ENCODE peak calls at places on chromosomes 6 and 20, in six cellular contexts. R is heart left ventricle, Y is foreskin keratinocyte, W is transverse colon, G is A673, L is H9. J is an unnamed sample.

GRCh38 chr6:21594427-21595264 is 1.1 kb downstream of the SOX4 start:
- DNase-seq in G (peak), W (peak), L (no peak), R (peak), Y (no peak), J (peak)

GRCh38 chr6:79646006-79646405 is 14.9 kb downstream of the SH3BGRL2 start:
- DNase-seq in L (peak), W (no peak), G (peak), Y (no peak), R (no peak), J (no peak)

GRCh38 chr6:44470746-44471145 is 83.2 kb downstream of the CDC5L start:
- DNase-seq in L (no peak), W (no peak), Y (no peak), G (no peak), R (no peak), J (no peak)

GRCh38 chr20:2838847-2839671 is 1.4 kb downstream of the PCED1A start:
- DNase-seq in W (no peak), L (no peak), G (no peak), Y (no peak), R (no peak), J (no peak)

GRCh38 chr6:125533710-125534397 is 215.6 kb upstream of the HEY2 start:
- DNase-seq in Y (no peak), G (no peak), L (peak), W (no peak), R (no peak), J (no peak)

GRCh38 chr6:28933069-28933468 is 9.3 kb upstream of the TRIM27 start:
- DNase-seq in Y (no peak), L (no peak), R (no peak), W (no peak), G (no peak), J (no peak)

GRCh38 chr6:33571637-33572316 is 8.3 kb downstream of the BAK1 start:
- DNase-seq in L (no peak), G (peak), W (no peak), R (no peak), Y (no peak), J (no peak)

GRCh38 chr6:81214414-81215091 is 537.9 kb downstream of the TENT5A start:
- DNase-seq in G (no peak), Y (no peak), R (no peak), W (no peak), L (peak), J (no peak)

GRCh38 chr20:58065508-58066361 is 162.7 kb downstream of the ANKRD60 start:
- DNase-seq in Y (peak), G (no peak), L (no peak), R (no peak), W (no peak), J (no peak)

GRCh38 chr6:149289966-149290365 is 27.5 kb upstream of the TAB2 start:
- DNase-seq in L (no peak), G (no peak), W (no peak), R (no peak), Y (no peak), J (no peak)

GRCh38 chr6:144158133-144158532 is 7.8 kb downstream of the STX11 start:
- DNase-seq in R (peak), Y (no peak), W (no peak), L (no peak), G (peak), J (peak)

GRCh38 chr20:43988867-43989266 is 74.2 kb downstream of the TOX2 start:
- DNase-seq in G (no peak), L (no peak), R (no peak), Y (no peak), W (no peak), J (no peak)

GRCh38 chr6:132190815-132191175 is 210.5 kb downstream of the MOXD1 start:
- DNase-seq in R (no peak), Y (no peak), L (no peak), G (peak), W (no peak), J (no peak)

GRCh38 chr6:7050911-7051779 is 56.6 kb upstream of the RREB1 start:
- DNase-seq in L (peak), G (peak), R (peak), W (peak), Y (peak), J (peak)

GRCh38 chr6:117960906-117961700 is 54.0 kb downstream of the SLC35F1 start:
- DNase-seq in G (no peak), Y (no peak), W (no peak), R (no peak), L (no peak), J (no peak)

GRCh38 chr6:111997863-111998191 is 56.1 kb upstream of the CCN6 start:
- DNase-seq in G (no peak), R (no peak), L (no peak), Y (no peak), W (no peak), J (no peak)

GRCh38 chr6:137303436-137303835 is 84.3 kb upstream of the IFNGR1 start:
- DNase-seq in W (no peak), R (no peak), L (no peak), Y (no peak), G (no peak), J (no peak)

GRCh38 chr20:63942250-63943006 is 13.8 kb downstream of the UCKL1 start:
- DNase-seq in Y (peak), W (peak), G (peak), R (peak), L (peak), J (no peak)

GRCh38 chr6:2857580-2858337 is 16.1 kb upstream of the SERPINB1 start:
- DNase-seq in W (peak), G (peak), Y (no peak), R (peak), L (no peak), J (peak)

GRCh38 chr6:30836957-30837356 is 47.4 kb upstream of the DDR1 start:
- DNase-seq in L (no peak), G (no peak), R (no peak), Y (no peak), W (no peak), J (no peak)

GRCh38 chr6:109184638-109185037 is 89.3 kb downstream of the CEP57L1 start:
- DNase-seq in L (no peak), R (no peak), Y (no peak), W (no peak), G (no peak), J (no peak)

GRCh38 chr6:114327074-114327473 is 15.7 kb downstream of the HS3ST5 start:
- DNase-seq in G (no peak), W (no peak), L (no peak), R (no peak), Y (no peak), J (no peak)

GRCh38 chr20:59735917-59736316 is 131.6 kb downstream of the PHACTR3 start:
- DNase-seq in W (no peak), R (no peak), L (no peak), G (no peak), Y (no peak), J (no peak)

GRCh38 chr6:136066005-136066404 is 184.1 kb downstream of the MTFR2 start:
- DNase-seq in G (no peak), R (no peak), Y (peak), W (no peak), L (no peak), J (no peak)

GRCh38 chr6:136063095-136063494 is 187.0 kb downstream of the MTFR2 start:
- DNase-seq in Y (no peak), W (no peak), G (no peak), R (no peak), L (no peak), J (no peak)

GRCh38 chr6:136070815-136071214 is 179.3 kb downstream of the MTFR2 start:
- DNase-seq in Y (no peak), R (no peak), W (no peak), G (no peak), L (no peak), J (no peak)

GRCh38 chr6:136069119-136069518 is 181.0 kb downstream of the MTFR2 start:
- DNase-seq in Y (peak), R (no peak), G (no peak), W (no peak), L (no peak), J (peak)

GRCh38 chr6:136067731-136068341 is 182.3 kb downstream of the MTFR2 start:
- DNase-seq in G (peak), W (no peak), L (peak), R (no peak), Y (peak), J (no peak)
- H3K27ac ChIP-seq in G (no peak), W (no peak), L (no peak), R (peak), Y (no peak), J (peak)

DNA sequence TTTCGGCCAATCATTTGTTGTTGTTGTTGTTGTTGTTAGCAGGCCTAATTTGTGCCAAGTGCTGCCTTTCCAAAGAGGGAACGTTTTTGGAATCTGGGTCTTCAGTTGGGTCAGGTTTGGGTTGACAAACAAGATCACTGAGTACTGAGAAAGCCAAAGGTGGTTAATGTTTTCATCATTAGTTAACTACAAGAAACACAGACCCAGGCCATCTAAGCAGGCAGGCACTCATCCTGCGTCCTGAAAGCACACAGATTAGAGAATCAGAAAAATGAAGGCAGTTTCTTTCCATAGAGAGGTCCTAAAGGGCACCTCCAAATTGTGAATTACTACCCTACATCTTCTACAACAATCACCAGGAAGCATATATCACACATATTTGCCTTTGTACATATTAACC is 15.1 kb upstream of the SIRPG start:
- DNase-seq in G (no peak), L (no peak), W (no peak), R (no peak), Y (no peak), J (no peak)
- H3K27ac ChIP-seq in G (no peak), L (no peak), W (no peak), R (no peak), Y (no peak), J (no peak)

DNA sequence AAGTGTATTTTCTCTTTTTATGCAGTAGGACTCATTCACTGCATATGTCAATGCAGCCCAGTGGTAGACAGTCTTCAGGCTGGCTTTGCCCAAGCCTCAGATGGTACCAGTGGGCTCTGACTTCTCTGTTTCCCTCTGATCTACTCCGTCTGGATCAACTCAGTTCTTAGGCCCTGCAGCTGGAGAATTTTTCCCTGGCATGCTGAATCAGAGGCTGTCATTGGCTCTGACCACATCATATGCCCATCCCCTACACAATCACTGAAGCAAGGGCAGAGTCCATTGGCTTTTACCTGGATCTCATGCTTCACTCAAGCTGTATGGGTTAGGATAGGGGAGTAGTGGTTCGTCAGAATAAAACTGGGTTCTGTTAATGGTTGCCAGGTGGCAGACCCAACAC is 57.8 kb downstream of the KIZ start:
- DNase-seq in W (no peak), R (no peak), G (no peak), Y (no peak), L (no peak), J (peak)
- H3K27ac ChIP-seq in W (peak), R (peak), G (no peak), Y (no peak), L (no peak), J (peak)

GRCh38 chr6:56909115-56909907 is 45.6 kb upstream of the BEND6 start:
- DNase-seq in G (no peak), W (no peak), L (no peak), Y (no peak), R (no peak), J (no peak)
- H3K27ac ChIP-seq in G (no peak), W (no peak), L (no peak), Y (no peak), R (no peak), J (no peak)

DNA sequence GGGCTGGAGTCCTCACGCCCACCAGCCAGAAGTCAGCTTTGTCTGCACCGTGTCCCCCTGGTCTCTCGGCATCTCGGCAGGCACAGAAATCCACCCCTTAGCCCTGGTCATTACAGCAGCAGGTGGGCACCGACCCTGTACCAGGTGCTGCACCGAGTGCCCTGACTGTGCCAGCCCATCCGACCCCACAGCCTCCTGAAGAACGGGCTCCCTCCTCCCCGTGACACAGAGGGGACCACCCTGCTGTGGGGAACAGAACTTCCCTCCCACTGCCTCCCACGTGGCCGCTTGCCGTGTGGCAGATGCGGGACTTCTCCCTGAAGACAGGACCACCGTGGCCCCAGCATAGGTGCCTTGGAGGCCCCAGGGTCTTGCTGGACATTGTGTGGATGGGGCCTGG is 161.2 kb downstream of the TAF4 start:
- DNase-seq in L (no peak), G (no peak), R (no peak), Y (no peak), W (no peak), J (no peak)
- H3K27ac ChIP-seq in L (no peak), G (no peak), R (no peak), Y (no peak), W (no peak), J (no peak)

GRCh38 chr6:10315034-10315433 is 99.8 kb downstream of the TFAP2A start:
- DNase-seq in Y (no peak), G (no peak), R (no peak), L (peak), W (no peak), J (no peak)
- H3K27ac ChIP-seq in Y (no peak), G (no peak), R (no peak), L (no peak), W (peak), J (peak)

GRCh38 chr6:161171207-161171606 is 102.7 kb downstream of the AGPAT4 start:
- DNase-seq in W (no peak), G (no peak), R (no peak), L (no peak), Y (no peak), J (no peak)

GRCh38 chr6:161169690-161170089 is 104.2 kb downstream of the AGPAT4 start:
- DNase-seq in G (peak), R (peak), Y (peak), L (no peak), W (no peak), J (peak)

GRCh38 chr6:161168281-161168891 is 105.5 kb downstream of the AGPAT4 start:
- DNase-seq in W (no peak), G (peak), L (peak), R (peak), Y (peak), J (peak)

GRCh38 chr6:161166677-161167076 is 107.2 kb downstream of the AGPAT4 start:
- DNase-seq in R (no peak), Y (no peak), W (no peak), L (no peak), G (no peak), J (no peak)

DNA sequence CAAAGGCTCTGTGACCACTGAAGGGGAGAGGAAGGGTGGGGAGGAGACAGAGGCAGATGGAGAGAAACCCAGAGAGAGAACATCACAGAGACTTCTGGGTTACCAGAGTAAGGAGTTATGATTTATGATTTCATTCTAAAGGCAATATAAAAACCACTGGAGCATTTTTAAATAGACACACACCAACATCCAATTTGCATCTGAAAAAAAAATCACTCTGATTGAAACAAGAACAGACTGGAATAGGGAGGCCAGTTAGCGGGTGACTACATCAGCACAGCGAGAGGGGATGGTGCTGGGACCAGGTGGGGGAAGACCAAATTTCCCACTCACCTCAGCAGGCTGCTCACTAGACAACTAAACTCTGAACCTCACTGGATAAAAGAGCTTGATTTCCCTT is 104.8 kb downstream of the AGPAT4 start:
- DNase-seq in G (no peak), L (no peak), R (no peak), W (no peak), Y (peak), J (no peak)
- H3K27ac ChIP-seq in G (no peak), L (no peak), R (no peak), W (no peak), Y (peak), J (no peak)